ENCODE peak calls at places on chromosomes 16 and 17, in eight cellular contexts. G is tibial artery, A is astrocyte, H is right lobe of liver, K is PC-9, X is pancreas, I is left ventricle myocardium inferior, Q is fibroblast of lung. O is an unnamed sample. For H3K9me3, the result is how much of the 10 kb centered on the place peaks cover.

GRCh38 chr16:74984194-74984669 is 691 bp downstream of the WDR59 start:
- DNase-seq in H (no peak), G (no peak), X (no peak), K (no peak), Q (peak), A (no peak), I (no peak), O (no peak)

GRCh38 chr16:84278968-84279367 is 15.7 kb upstream of the WFDC1 start:
- DNase-seq in H (no peak), I (no peak), A (no peak), G (no peak), Q (no peak), K (no peak), X (no peak), O (no peak)

GRCh38 chr16:1770328-1771071 is 843 bp downstream of the NME3 start:
- DNase-seq in A (peak), I (peak), K (peak), Q (peak), H (peak), G (peak), X (peak), O (peak)

GRCh38 chr17:58911741-58912343 is 156.2 kb downstream of the PPM1E start:
- DNase-seq in A (no peak), K (no peak), G (no peak), X (no peak), H (no peak), Q (peak), I (no peak), O (no peak)

GRCh38 chr16:551210-551609 is 9.0 kb upstream of the PRR35 start:
- DNase-seq in X (no peak), G (no peak), I (no peak), K (no peak), H (no peak), Q (no peak), A (no peak), O (no peak)

GRCh38 chr16:48602357-48603014 is 7.5 kb downstream of the N4BP1 start:
- DNase-seq in A (no peak), G (no peak), K (no peak), I (no peak), Q (no peak), H (no peak), X (no peak), O (no peak)

GRCh38 chr17:48770954-48771353 is 42.4 kb upstream of the HOXB13 start:
- DNase-seq in G (no peak), H (no peak), A (no peak), I (no peak), K (no peak), X (no peak), Q (no peak), O (no peak)

GRCh38 chr16:21150375-21151001 is at the start of gene DNAH3:
- DNase-seq in G (no peak), H (no peak), Q (no peak), I (no peak), X (no peak), K (no peak), A (no peak), O (no peak)

GRCh38 chr16:67022531-67023214 is 6.3 kb upstream of the CBFB start:
- DNase-seq in I (no peak), A (peak), G (peak), H (no peak), Q (peak), K (no peak), X (peak), O (no peak)

GRCh38 chr16:85206472-85207356 is 94.4 kb upstream of the CIBAR2 start:
- DNase-seq in H (no peak), G (peak), A (no peak), K (no peak), Q (peak), I (peak), X (no peak), O (peak)

GRCh38 chr17:14092808-14093207 is 23.5 kb downstream of the COX10 start:
- DNase-seq in X (no peak), Q (no peak), K (no peak), H (no peak), G (no peak), I (no peak), A (no peak), O (no peak)

GRCh38 chr17:33968350-33969044 is 286.6 kb upstream of the CCL2 start:
- DNase-seq in K (no peak), I (no peak), G (no peak), Q (peak), H (no peak), X (no peak), A (no peak), O (no peak)

GRCh38 chr16:47778106-47778803 is 317.1 kb downstream of the PHKB start:
- DNase-seq in Q (peak), A (peak), G (no peak), X (no peak), I (no peak), H (no peak), K (no peak), O (no peak)

GRCh38 chr17:51234162-51234561 is 25.7 kb downstream of the MBTD1 start:
- DNase-seq in I (no peak), Q (no peak), H (no peak), G (no peak), A (no peak), X (no peak), K (no peak), O (no peak)

GRCh38 chr16:67339453-67339852 is 12.8 kb downstream of the LRRC36 start:
- DNase-seq in H (no peak), G (no peak), X (no peak), Q (peak), I (no peak), K (no peak), A (peak), O (no peak)

GRCh38 chr16:23959069-23959800 is 123.5 kb downstream of the PRKCB start:
- DNase-seq in A (no peak), G (no peak), Q (no peak), X (no peak), K (no peak), I (no peak), H (no peak), O (no peak)

GRCh38 chr16:52676951-52677350 is 130.0 kb upstream of the TOX3 start:
- DNase-seq in I (no peak), Q (no peak), H (no peak), A (no peak), K (no peak), X (no peak), G (no peak), O (no peak)

GRCh38 chr17:81246679-81247338 is 7.7 kb downstream of the NDUFAF8 start:
- DNase-seq in G (no peak), K (no peak), Q (no peak), X (no peak), I (no peak), A (no peak), H (peak), O (no peak)

GRCh38 chr17:10683853-10684252 is 13.5 kb downstream of the SCO1 start:
- DNase-seq in I (no peak), X (no peak), G (no peak), K (no peak), H (no peak), Q (peak), A (peak), O (no peak)

GRCh38 chr17:3675886-3676285 is 7.3 kb downstream of the EMC6 start:
- DNase-seq in K (no peak), H (no peak), Q (no peak), I (no peak), X (no peak), A (no peak), G (no peak), O (no peak)

GRCh38 chr17:56545056-56545455 is 48.4 kb upstream of the NOG start:
- DNase-seq in H (no peak), G (no peak), A (no peak), Q (no peak), I (no peak), X (no peak), K (no peak), O (no peak)

GRCh38 chr16:87815567-87815966 is 49.8 kb upstream of the KLHDC4 start:
- DNase-seq in A (no peak), Q (no peak), I (no peak), K (no peak), G (no peak), H (no peak), X (no peak), O (no peak)

GRCh38 chr16:86565644-86566511 is 751 bp upstream of the FOXC2 start:
- DNase-seq in Q (peak), K (no peak), G (peak), H (no peak), A (no peak), X (no peak), I (no peak), O (no peak)

GRCh38 chr16:56793504-56793903 is 63.6 kb downstream of the NUP93 start:
- DNase-seq in X (no peak), K (no peak), Q (no peak), G (no peak), I (no peak), A (no peak), H (no peak), O (no peak)

GRCh38 chr16:61831351-61831933 is 204.8 kb downstream of the CDH8 start:
- DNase-seq in G (no peak), I (no peak), Q (peak), H (no peak), X (no peak), K (no peak), A (peak), O (no peak)

GRCh38 chr17:81665205-81666091 is 957 bp downstream of the OXLD1 start:
- DNase-seq in H (no peak), K (peak), G (no peak), A (no peak), X (peak), Q (peak), I (no peak), O (peak)

GRCh38 chr17:42097691-42098661 is at the start of gene ZNF385C:
- DNase-seq in X (no peak), G (no peak), I (no peak), A (no peak), H (no peak), Q (no peak), K (no peak), O (peak)

GRCh38 chr16:78469787-78470186 is 370.3 kb downstream of the WWOX start:
- DNase-seq in G (no peak), K (no peak), I (no peak), Q (no peak), X (no peak), H (no peak), A (no peak), O (no peak)

GRCh38 chr16:67697813-67698212 is 21.3 kb downstream of the GFOD2 start:
- DNase-seq in X (no peak), H (no peak), K (no peak), G (no peak), Q (no peak), I (no peak), A (no peak), O (no peak)

GRCh38 chr17:60165976-60166375 is 16.2 kb downstream of the CA4 start:
- DNase-seq in K (no peak), Q (no peak), A (no peak), X (no peak), I (no peak), G (no peak), H (no peak), O (peak)

GRCh38 chr17:2814499-2815341 is 18.5 kb downstream of the RAP1GAP2 start:
- DNase-seq in A (no peak), G (no peak), H (peak), I (no peak), X (no peak), K (peak), Q (peak), O (peak)

GRCh38 chr16:11306997-11307638 is 26.0 kb upstream of the PRM1 start:
- DNase-seq in A (no peak), H (no peak), X (no peak), Q (no peak), G (no peak), K (no peak), I (no peak), O (no peak)

GRCh38 chr16:55329791-55330190 is 5.8 kb downstream of the IRX6 start:
- DNase-seq in K (no peak), G (no peak), Q (no peak), A (no peak), X (no peak), I (no peak), H (no peak), O (no peak)

GRCh38 chr17:82105882-82106696 is 8.1 kb upstream of the FASN start:
- DNase-seq in K (peak), X (peak), H (peak), Q (peak), I (no peak), G (no peak), A (no peak), O (peak)

GRCh38 chr17:58513391-58513912 is 986 bp downstream of the MTMR4 start:
- DNase-seq in G (no peak), I (no peak), X (no peak), K (no peak), A (no peak), Q (no peak), H (no peak), O (no peak)

DNA sequence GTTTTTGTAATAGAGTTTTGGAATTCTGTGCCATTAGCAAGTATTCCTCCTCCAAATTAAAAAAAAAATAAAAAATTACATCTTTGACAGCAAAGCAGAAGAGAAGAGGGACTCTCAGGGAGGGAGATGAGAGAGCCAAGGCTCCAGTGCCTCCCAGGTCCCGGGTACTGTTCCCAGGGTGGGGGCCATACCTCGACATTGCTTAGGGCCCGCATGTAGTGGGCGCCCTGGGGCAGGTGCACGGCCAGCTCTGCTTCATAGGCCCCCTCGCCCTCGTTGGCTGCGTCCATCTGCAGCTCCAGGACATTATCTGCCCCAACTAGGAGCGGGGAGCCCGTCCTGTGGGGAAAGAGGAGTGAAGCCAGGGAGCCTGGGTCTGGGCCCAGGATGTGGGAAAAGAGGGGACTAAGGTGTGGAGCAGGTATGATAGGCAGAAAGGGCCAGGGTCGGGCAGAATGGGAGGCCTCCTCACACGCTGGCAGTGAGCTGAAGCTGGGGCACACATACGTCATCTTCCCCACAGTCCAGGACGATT is 11.2 kb downstream of the ITGA2B start:
- DNase-seq in I (no peak), G (no peak), X (no peak), H (no peak), Q (no peak), K (no peak), A (no peak), O (no peak)
- TF ChIP-seq CTCF in I (no peak), G (no peak), X (no peak), H (no peak), Q (no peak), K (no peak), A (no peak), O (no peak)

GRCh38 chr16:30565526-30565925 is 6.0 kb downstream of the ZNF688 start:
- DNase-seq in G (no peak), A (no peak), X (no peak), I (no peak), Q (no peak), H (no peak), K (no peak), O (no peak)
- H3K9me3 ChIP-seq in G (under half), A (under half), X (under half), I (under half), Q (under half), H (under half), K (under half), O (under half)

GRCh38 chr17:6110592-6110991 is 40.4 kb downstream of the WSCD1 start:
- DNase-seq in I (no peak), K (no peak), Q (peak), X (no peak), A (peak), G (no peak), H (no peak), O (peak)
- TF ChIP-seq CTCF in I (no peak), K (no peak), Q (no peak), X (no peak), A (no peak), G (no peak), H (no peak), O (no peak)

GRCh38 chr17:83194189-83194565 is 114.8 kb downstream of the METRNL start:
- DNase-seq in A (no peak), G (peak), H (peak), I (no peak), X (no peak), Q (no peak), K (no peak), O (peak)

GRCh38 chr17:83196973-83197880 is 117.8 kb downstream of the METRNL start:
- DNase-seq in G (peak), A (no peak), I (peak), X (no peak), K (no peak), H (peak), Q (no peak), O (no peak)

GRCh38 chr17:83194761-83195329 is 115.4 kb downstream of the METRNL start:
- DNase-seq in A (no peak), H (peak), K (peak), G (peak), I (no peak), X (no peak), Q (peak), O (peak)

GRCh38 chr17:83196088-83196765 is 116.8 kb downstream of the METRNL start:
- DNase-seq in H (peak), I (peak), Q (peak), A (peak), G (peak), K (no peak), X (no peak), O (peak)

GRCh38 chr17:83195330-83196087 is 116.1 kb downstream of the METRNL start:
- DNase-seq in X (no peak), A (no peak), K (peak), Q (peak), H (peak), I (peak), G (peak), O (peak)
- H3K9me3 ChIP-seq in X (under half), A (under half), K (under half), Q (under half), H (under half), I (under half), G (under half), O (under half)

GRCh38 chr16:17258848-17259713 is 211.7 kb downstream of the XYLT1 start:
- DNase-seq in H (no peak), G (peak), K (no peak), I (no peak), Q (no peak), A (no peak), X (no peak), O (peak)
- TF ChIP-seq CTCF in H (no peak), G (no peak), K (no peak), I (no peak), Q (no peak), A (no peak), X (no peak), O (no peak)

GRCh38 chr17:5078106-5079028 is at the start of gene ZFP3:
- DNase-seq in A (peak), G (peak), X (peak), K (peak), Q (peak), I (peak), H (peak), O (peak)

GRCh38 chr17:5080591-5080990 is 2.3 kb downstream of the ZFP3 start:
- DNase-seq in Q (no peak), K (no peak), G (no peak), A (no peak), H (no peak), X (no peak), I (no peak), O (no peak)

DNA sequence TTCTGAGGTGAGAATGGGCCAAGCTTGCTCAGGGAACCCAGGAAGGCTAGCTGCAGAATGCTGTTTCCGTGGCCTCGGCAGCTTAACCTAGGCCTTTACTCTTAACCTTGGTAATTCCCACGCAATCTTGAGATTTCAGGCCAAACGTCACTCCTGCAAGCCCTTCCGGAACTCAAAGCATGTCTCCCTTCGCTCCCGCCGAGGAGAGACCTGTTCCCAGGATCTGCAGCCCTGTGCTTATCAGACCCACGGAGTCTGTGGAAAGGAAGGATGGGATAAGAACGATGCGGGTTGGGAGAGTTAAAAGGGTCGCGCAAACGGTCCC is 524 bp upstream of the ZFP3 start:
- DNase-seq in G (no peak), Q (no peak), X (no peak), K (no peak), I (no peak), H (no peak), A (no peak), O (no peak)
- H3K9me3 ChIP-seq in G (under half), Q (under half), X (under half), K (under half), I (under half), H (under half), A (under half), O (under half)

DNA sequence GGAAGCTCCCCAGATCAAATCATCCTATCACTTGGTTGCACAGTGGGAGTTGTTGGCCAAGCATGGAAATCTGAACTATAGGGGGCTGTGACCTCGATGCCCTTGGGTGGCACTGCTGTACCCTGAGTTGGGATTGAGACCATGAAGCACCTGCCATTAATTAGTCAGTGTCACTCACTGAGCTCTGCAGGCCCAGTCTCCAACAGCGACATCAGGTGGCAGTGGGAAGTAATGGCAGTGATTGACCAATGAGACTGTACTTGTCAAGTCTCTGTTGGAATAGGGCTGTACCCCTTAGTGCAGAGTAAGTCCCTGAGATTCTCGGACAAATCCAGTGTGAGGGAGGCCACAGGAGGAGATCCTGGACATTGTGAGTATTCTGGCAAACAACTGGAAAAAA is 118.0 kb upstream of the RPL38 start:
- DNase-seq in X (no peak), K (no peak), A (no peak), I (no peak), H (no peak), Q (no peak), G (no peak), O (no peak)
- TF ChIP-seq CTCF in X (no peak), K (peak), A (no peak), I (no peak), H (peak), Q (no peak), G (no peak), O (no peak)

GRCh38 chr16:35480988-35481387 is 2021.6 kb downstream of the TP53TG3F start:
- DNase-seq in H (no peak), K (no peak), G (no peak), A (no peak), Q (no peak), I (no peak), X (no peak), O (no peak)
- H3K9me3 ChIP-seq in H (under half), K (under half), G (under half), A (under half), Q (under half), I (under half), X (under half), O (under half)

GRCh38 chr17:19291646-19292376 is 54.6 kb downstream of the EPN2 start:
- DNase-seq in H (no peak), G (no peak), A (no peak), Q (no peak), I (no peak), X (no peak), K (no peak), O (no peak)

GRCh38 chr17:19288453-19288852 is 51.3 kb downstream of the EPN2 start:
- DNase-seq in K (peak), I (no peak), H (no peak), A (no peak), Q (peak), G (no peak), X (no peak), O (no peak)

GRCh38 chr17:19287651-19288050 is 50.5 kb downstream of the EPN2 start:
- DNase-seq in H (no peak), A (no peak), X (no peak), K (no peak), G (no peak), Q (no peak), I (no peak), O (no peak)

GRCh38 chr17:19292377-19292711 is 55.2 kb downstream of the EPN2 start:
- DNase-seq in Q (no peak), X (no peak), K (no peak), A (no peak), H (no peak), G (no peak), I (no peak), O (no peak)

GRCh38 chr17:19290047-19290705 is 53.0 kb downstream of the EPN2 start:
- DNase-seq in K (no peak), G (no peak), A (no peak), I (no peak), Q (no peak), X (no peak), H (no peak), O (no peak)
- TF ChIP-seq CTCF in K (no peak), G (no peak), A (no peak), I (no peak), Q (no peak), X (no peak), H (no peak), O (no peak)